ENCODE peak calls at places on chromosomes 7 and 10, in eight cellular contexts. U, I, Y, S, W, Q, T and K are unnamed samples.

GRCh38 chr10:132518572-132519381 is 18.8 kb upstream of the INPP5A start:
- DNase-seq in W (peak; percentile 75), I (no peak), Q (peak; percentile 90), U (peak; percentile 65), Y (peak; percentile 87), S (no peak), T (peak; percentile 92), K (no peak)

GRCh38 chr7:45591101-45591906 is 17.1 kb downstream of the ADCY1 start:
- DNase-seq in U (no peak), S (no peak), Y (no peak), T (peak; percentile 17), W (peak; percentile 65), I (no peak), Q (peak; percentile 28), K (no peak)

GRCh38 chr7:18320971-18321567 is 174.5 kb upstream of the HDAC9 start:
- DNase-seq in T (no peak), I (no peak), U (peak; percentile 22), W (no peak), Y (no peak), S (peak; percentile 38), Q (no peak), K (no peak)

GRCh38 chr10:105243381-105243780 is 602.3 kb downstream of the SORCS3 start:
- DNase-seq in S (no peak), W (no peak), I (no peak), T (no peak), Q (no peak), U (no peak), Y (no peak), K (no peak)

GRCh38 chr7:80830584-80831319 is 88.1 kb downstream of the SEMA3C start:
- DNase-seq in T (no peak), W (no peak), Q (no peak), I (no peak), U (no peak), S (no peak), Y (no peak), K (no peak)

GRCh38 chr10:102596506-102596971 is 47.7 kb upstream of the TRIM8 start:
- DNase-seq in T (peak; percentile 67), Q (no peak), U (peak; percentile 64), W (no peak), S (peak; percentile 47), Y (peak; percentile 62), I (no peak), K (no peak)

GRCh38 chr7:159093351-159093971 is 51.2 kb downstream of the VIPR2 start:
- DNase-seq in T (peak; percentile 24), S (no peak), Q (peak; percentile 40), I (no peak), U (no peak), Y (peak; percentile 5), W (peak; percentile 67), K (no peak)

GRCh38 chr10:8331896-8332729 is 277.6 kb downstream of the GATA3 start:
- DNase-seq in I (peak; percentile 3), T (peak; percentile 58), W (peak; percentile 92), Q (no peak), S (peak; percentile 5), U (no peak), Y (peak; percentile 56), K (peak; percentile 5)

GRCh38 chr10:76150139-76150885 is 718.9 kb downstream of the LRMDA start:
- DNase-seq in Y (no peak), I (no peak), S (no peak), T (peak; percentile 30), Q (no peak), U (no peak), W (no peak), K (no peak)

GRCh38 chr10:88896336-88897018 is 16.4 kb downstream of the STAMBPL1 start:
- DNase-seq in W (no peak), S (no peak), Y (peak; percentile 63), I (no peak), T (no peak), U (no peak), Q (no peak), K (no peak)

GRCh38 chr7:43639858-43640491 is 57.1 kb downstream of the STK17A start:
- DNase-seq in T (peak; percentile 72), Q (no peak), W (no peak), S (no peak), U (no peak), Y (peak; percentile 61), I (no peak), K (no peak)

GRCh38 chr10:88415533-88416130 is 167.5 kb downstream of the RNLS start:
- DNase-seq in Y (no peak), U (no peak), W (no peak), T (no peak), S (no peak), Q (no peak), I (no peak), K (no peak)

GRCh38 chr10:25616903-25617592 is 317.0 kb upstream of the MYO3A start:
- DNase-seq in I (no peak), Y (no peak), Q (no peak), T (no peak), S (no peak), U (no peak), W (no peak), K (no peak)

GRCh38 chr10:79319372-79319771 is 27.9 kb upstream of the PPIF start:
- DNase-seq in U (no peak), Q (no peak), I (no peak), T (no peak), Y (no peak), S (no peak), W (peak; percentile 66), K (no peak)

GRCh38 chr10:110275140-110275729 is 29.5 kb downstream of the SMNDC1 start:
- DNase-seq in S (no peak), T (no peak), W (no peak), Q (no peak), Y (no peak), I (no peak), U (peak; percentile 14), K (no peak)

GRCh38 chr10:43160067-43160918 is 22.0 kb downstream of the CSGALNACT2 start:
- DNase-seq in S (no peak), I (no peak), Y (no peak), W (no peak), U (no peak), T (no peak), Q (no peak), K (no peak)
- TF ChIP-seq POLR2AphosphoS5 in S (no peak), I (no peak), Y (no peak), W (no peak), U (no peak), T (peak; percentile 25), Q (no peak), K (no peak)

DNA sequence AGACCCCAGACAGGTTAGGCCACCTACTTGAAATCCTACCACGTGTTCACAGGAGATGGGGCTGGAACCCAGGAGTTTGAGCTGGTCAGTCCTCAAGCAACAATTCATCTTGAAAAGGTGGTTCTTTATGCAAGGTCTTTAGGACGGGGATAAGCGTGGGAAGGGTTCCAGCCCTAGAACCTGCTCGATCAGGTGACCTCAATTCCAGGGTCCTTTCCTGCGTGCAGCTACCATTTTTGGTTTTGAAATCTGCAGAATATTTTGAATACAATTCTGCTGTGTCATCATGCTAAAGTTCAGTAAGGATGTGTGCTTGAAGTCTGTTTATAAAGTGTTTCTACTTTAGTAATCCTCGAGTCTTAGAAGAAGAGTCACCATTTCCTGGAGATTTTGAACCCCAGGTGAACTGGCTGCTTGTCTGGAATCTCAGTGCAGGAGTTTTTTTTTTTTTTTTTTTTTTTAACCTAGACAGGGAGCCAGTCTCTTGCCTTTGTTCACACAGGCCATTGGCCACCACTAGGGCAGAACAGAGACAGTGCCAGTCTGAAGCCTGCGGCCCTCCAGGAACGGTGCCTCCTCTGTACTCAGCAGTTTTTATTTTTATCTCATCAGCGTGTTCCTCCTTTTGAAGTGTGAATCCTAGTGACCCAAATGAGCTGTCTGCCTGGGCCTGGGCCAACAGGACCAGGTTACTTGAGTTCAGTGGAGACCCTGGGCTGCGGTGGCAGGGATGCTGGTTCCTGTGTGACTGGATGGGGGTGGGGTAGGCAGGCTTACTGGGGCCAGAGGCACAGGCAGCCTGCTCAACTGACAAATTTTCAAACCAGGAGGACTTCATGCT is 54.6 kb downstream of the EEPD1 start:
- DNase-seq in Y (peak; percentile 54), I (no peak), U (no peak), T (peak; percentile 36), Q (no peak), W (peak; percentile 79), S (no peak), K (no peak)
- TF ChIP-seq POLR2AphosphoS5 in Y (no peak), I (no peak), U (no peak), T (peak; percentile 51), Q (no peak), W (peak; percentile 23), S (no peak), K (no peak)

DNA sequence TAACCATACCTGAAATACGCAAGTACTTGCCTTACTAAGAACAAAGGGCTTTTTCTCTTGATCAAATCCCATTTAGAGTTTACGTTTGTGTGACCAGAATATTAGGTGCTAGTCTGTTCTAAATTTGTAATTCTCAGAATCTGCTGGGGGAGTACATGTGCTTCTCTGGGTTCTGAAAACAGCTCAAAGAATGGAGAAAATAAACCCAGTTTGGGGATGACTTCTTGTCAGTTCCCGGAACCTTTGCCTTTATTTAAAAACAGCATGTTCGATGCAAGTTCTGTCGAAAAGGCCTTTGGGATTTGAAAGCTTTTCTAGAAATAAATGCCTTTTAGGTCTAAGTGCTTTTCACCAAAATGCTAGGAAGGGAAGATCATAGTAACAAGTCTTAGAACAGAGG is 147.0 kb downstream of the ARID5B start:
- DNase-seq in Q (no peak), I (no peak), S (no peak), U (no peak), Y (no peak), T (no peak), W (no peak), K (no peak)
- TF ChIP-seq POLR2AphosphoS5 in Q (no peak), I (no peak), S (no peak), U (no peak), Y (no peak), T (no peak), W (no peak), K (no peak)

GRCh38 chr7:127551941-127552340 is 33.5 kb downstream of the GCC1 start:
- DNase-seq in Y (no peak), Q (no peak), S (no peak), I (no peak), W (no peak), U (no peak), T (no peak), K (no peak)

GRCh38 chr7:127541548-127541947 is 43.8 kb downstream of the GCC1 start:
- DNase-seq in U (no peak), Y (no peak), W (no peak), S (no peak), Q (no peak), I (no peak), T (no peak), K (no peak)

GRCh38 chr7:127550247-127550646 is 35.1 kb downstream of the GCC1 start:
- DNase-seq in S (no peak), Y (no peak), U (no peak), W (no peak), I (no peak), Q (no peak), T (no peak), K (no peak)

GRCh38 chr7:127546313-127546712 is 39.1 kb downstream of the GCC1 start:
- DNase-seq in U (no peak), Q (no peak), T (no peak), I (no peak), S (no peak), W (no peak), Y (no peak), K (no peak)
- TF ChIP-seq POLR2AphosphoS5 in U (no peak), Q (no peak), T (no peak), I (no peak), S (no peak), W (no peak), Y (no peak), K (no peak)